ENCODE peak calls at places on chromosomes 2 and 18, in nine cellular contexts. J, Z, X, C, A, D, Q, K and Y are unnamed samples.

GRCh38 chr2:43038034-43038719 is 188.2 kb downstream of the ZFP36L2 start:
- DNase-seq in D (no peak), C (no peak), A (no peak), Z (no peak), X (no peak), Q (peak), J (no peak), K (no peak), Y (no peak)

GRCh38 chr18:13375302-13376255 is 157.0 kb downstream of the LDLRAD4 start:
- DNase-seq in K (peak), J (peak), Z (peak), X (peak), D (peak), C (no peak), Q (peak), A (no peak), Y (peak)

GRCh38 chr2:101827246-101827645 is 129.7 kb downstream of the MAP4K4 start:
- DNase-seq in J (no peak), C (no peak), K (no peak), X (peak), Q (peak), Z (no peak), D (no peak), A (no peak), Y (no peak)

GRCh38 chr2:108612153-108612513 is 77.9 kb downstream of the LIMS1 start:
- DNase-seq in K (no peak), D (peak), J (no peak), A (no peak), Q (peak), Z (no peak), C (peak), X (no peak), Y (peak)

GRCh38 chr2:229300814-229301213 is 29.7 kb upstream of the PID1 start:
- DNase-seq in K (no peak), Q (peak), A (no peak), D (no peak), C (no peak), Z (no peak), X (no peak), J (no peak), Y (no peak)

GRCh38 chr2:142989276-142990204 is 112.1 kb downstream of the KYNU start:
- DNase-seq in J (no peak), A (no peak), Z (no peak), C (no peak), Q (peak), X (no peak), K (no peak), D (no peak), Y (no peak)

GRCh38 chr2:207869784-207870778 is 100.4 kb upstream of the FZD5 start:
- DNase-seq in A (peak), X (peak), C (no peak), Q (peak), K (peak), D (no peak), J (no peak), Z (no peak), Y (peak)

GRCh38 chr2:63692002-63692606 is 103.3 kb downstream of the MDH1 start:
- DNase-seq in K (no peak), A (no peak), X (peak), J (no peak), Z (peak), D (no peak), Q (peak), C (no peak), Y (no peak)

GRCh38 chr2:105609756-105610397 is 134.8 kb upstream of the NCK2 start:
- DNase-seq in Q (no peak), K (no peak), D (no peak), C (no peak), J (no peak), A (no peak), Z (no peak), X (no peak), Y (no peak)

GRCh38 chr18:67510831-67511230 is 5.7 kb downstream of the DSEL start:
- DNase-seq in X (no peak), K (no peak), J (no peak), C (no peak), D (no peak), Q (no peak), A (no peak), Z (no peak), Y (no peak)

GRCh38 chr2:101109451-101110140 is 41.6 kb downstream of the TBC1D8 start:
- DNase-seq in Z (no peak), A (no peak), K (no peak), C (no peak), X (no peak), J (peak), Q (no peak), D (no peak), Y (no peak)

GRCh38 chr2:215684448-215685217 is 248.8 kb upstream of the FN1 start:
- DNase-seq in K (no peak), Z (no peak), C (no peak), A (no peak), J (no peak), D (no peak), Q (peak), X (peak), Y (no peak)

GRCh38 chr18:32093106-32093511 is 1.4 kb downstream of the RNF138 start:
- DNase-seq in X (peak), C (peak), A (peak), J (peak), D (peak), K (peak), Z (peak), Q (peak), Y (peak)

GRCh38 chr2:6008186-6008585 is 316.0 kb downstream of the SOX11 start:
- DNase-seq in C (no peak), K (no peak), Q (no peak), D (no peak), A (no peak), Z (no peak), J (no peak), X (no peak), Y (no peak)

GRCh38 chr2:227414846-227415245 is 27.1 kb upstream of the SCYGR1 start:
- DNase-seq in C (no peak), J (no peak), X (peak), D (no peak), Q (peak), A (no peak), Z (no peak), K (no peak), Y (no peak)

GRCh38 chr18:27704721-27705361 is 472.1 kb downstream of the CDH2 start:
- DNase-seq in D (no peak), C (no peak), K (no peak), Z (no peak), Q (no peak), J (no peak), X (no peak), A (no peak), Y (no peak)

GRCh38 chr18:26133652-26134051 is at the start of gene PSMA8:
- DNase-seq in A (no peak), D (peak), X (no peak), Q (no peak), J (peak), Z (no peak), C (peak), K (peak), Y (peak)

GRCh38 chr2:230179086-230179485 is 40.7 kb downstream of the SP110 start:
- DNase-seq in K (no peak), Q (no peak), X (no peak), Z (no peak), J (no peak), A (no peak), D (no peak), C (no peak), Y (no peak)

GRCh38 chr2:156445311-156446218 is 9.4 kb downstream of the GPD2 start:
- DNase-seq in J (no peak), C (no peak), Q (peak), D (no peak), K (no peak), A (no peak), X (peak), Z (no peak), Y (no peak)

GRCh38 chr2:31429759-31430438 is 15.4 kb upstream of the XDH start:
- DNase-seq in K (peak), D (peak), Z (no peak), J (no peak), X (no peak), Q (peak), C (peak), A (no peak), Y (no peak)

GRCh38 chr18:44602845-44603244 is 77.8 kb upstream of the SETBP1 start:
- DNase-seq in D (no peak), Q (no peak), A (no peak), X (no peak), Z (no peak), J (no peak), C (no peak), K (no peak), Y (no peak)

GRCh38 chr2:119728421-119728820 is 31.3 kb upstream of the PTPN4 start:
- DNase-seq in A (no peak), J (no peak), D (no peak), X (no peak), C (no peak), Q (no peak), Z (no peak), K (no peak), Y (no peak)

GRCh38 chr2:159069229-159069628 is 100.8 kb downstream of the TANC1 start:
- DNase-seq in J (no peak), K (no peak), Q (no peak), Z (no peak), C (no peak), A (no peak), D (no peak), X (no peak), Y (no peak)

GRCh38 chr2:46311651-46312223 is 14.5 kb downstream of the EPAS1 start:
- DNase-seq in D (no peak), X (no peak), C (no peak), K (peak), Q (peak), Z (no peak), A (no peak), J (no peak), Y (no peak)

GRCh38 chr18:13989209-13989608 is 73.9 kb upstream of the MC2R start:
- DNase-seq in J (no peak), Z (no peak), X (no peak), Q (no peak), C (no peak), K (no peak), D (no peak), A (no peak), Y (no peak)

GRCh38 chr2:46194856-46195255 is 102.4 kb upstream of the EPAS1 start:
- DNase-seq in X (no peak), D (no peak), K (no peak), Q (no peak), A (peak), J (no peak), Z (no peak), C (no peak), Y (no peak)

GRCh38 chr2:231364061-231364460 is 31.4 kb upstream of the B3GNT7 start:
- DNase-seq in K (no peak), X (no peak), C (peak), Q (no peak), Z (no peak), J (no peak), D (no peak), A (no peak), Y (no peak)

GRCh38 chr2:231361701-231362588 is 33.6 kb upstream of the B3GNT7 start:
- DNase-seq in D (no peak), J (no peak), X (no peak), K (no peak), Q (no peak), Z (no peak), C (peak), A (no peak), Y (no peak)

GRCh38 chr2:231362785-231363184 is 32.7 kb upstream of the B3GNT7 start:
- DNase-seq in C (peak), A (no peak), K (no peak), Q (no peak), Z (no peak), D (no peak), J (no peak), X (no peak), Y (no peak)

GRCh38 chr2:231367178-231367577 is 28.3 kb upstream of the B3GNT7 start:
- DNase-seq in Q (no peak), K (no peak), J (no peak), X (no peak), A (no peak), C (no peak), Z (no peak), D (no peak), Y (no peak)

GRCh38 chr2:231364961-231365810 is 30.3 kb upstream of the B3GNT7 start:
- DNase-seq in A (no peak), J (no peak), K (no peak), Z (no peak), D (no peak), C (peak), Q (peak), X (peak), Y (peak)
- H3K27ac ChIP-seq in A (no peak), J (no peak), K (no peak), Z (no peak), D (no peak), C (peak), Q (peak), X (peak), Y (no peak)

DNA sequence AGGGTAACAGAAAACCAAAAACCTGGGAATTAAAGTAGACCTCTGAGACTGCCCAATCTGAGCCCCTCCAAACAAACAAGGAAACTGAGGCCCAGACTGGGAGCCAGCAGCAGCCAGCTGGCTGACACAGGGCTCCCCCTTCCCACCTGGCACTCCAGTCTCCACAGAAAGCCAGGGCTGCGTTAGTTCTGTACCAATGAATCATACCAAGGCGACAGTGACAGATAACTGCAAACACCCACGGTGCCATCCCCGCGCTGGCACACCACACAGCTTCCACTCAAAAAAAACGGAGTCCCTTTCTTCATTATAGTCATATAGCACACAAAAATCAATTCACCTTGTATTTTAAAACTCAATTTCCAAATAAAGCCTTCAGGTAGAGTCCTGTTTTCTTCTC is 1.4 kb downstream of the PER2 start:
- DNase-seq in C (no peak), A (no peak), K (peak), D (no peak), X (no peak), Z (no peak), Q (no peak), J (no peak), Y (no peak)
- H3K4me3 ChIP-seq in C (peak), A (peak), K (no peak), D (no peak), X (no peak), Z (peak), Q (peak), J (peak), Y (peak)

GRCh38 chr2:113282747-113283533 is 4.2 kb upstream of the PAX8 start:
- DNase-seq in Q (peak), A (peak), Z (peak), J (peak), D (no peak), C (peak), K (peak), X (no peak), Y (peak)
- TF ChIP-seq CTCF in Q (no peak), A (peak), Z (peak), J (no peak), D (no peak), C (peak), K (peak), X (peak), Y (peak)

GRCh38 chr2:97784953-97785352 is 71.6 kb downstream of the ZAP70 start:
- DNase-seq in X (no peak), D (no peak), J (no peak), Q (no peak), C (no peak), Z (no peak), A (no peak), K (no peak), Y (no peak)

GRCh38 chr2:97785818-97786217 is 72.4 kb downstream of the ZAP70 start:
- DNase-seq in D (no peak), Q (no peak), C (no peak), Z (no peak), X (no peak), A (no peak), K (no peak), J (no peak), Y (no peak)

GRCh38 chr2:97779141-97779540 is 65.8 kb downstream of the ZAP70 start:
- DNase-seq in Z (no peak), D (no peak), Q (no peak), K (no peak), X (no peak), J (no peak), C (no peak), A (no peak), Y (no peak)

DNA sequence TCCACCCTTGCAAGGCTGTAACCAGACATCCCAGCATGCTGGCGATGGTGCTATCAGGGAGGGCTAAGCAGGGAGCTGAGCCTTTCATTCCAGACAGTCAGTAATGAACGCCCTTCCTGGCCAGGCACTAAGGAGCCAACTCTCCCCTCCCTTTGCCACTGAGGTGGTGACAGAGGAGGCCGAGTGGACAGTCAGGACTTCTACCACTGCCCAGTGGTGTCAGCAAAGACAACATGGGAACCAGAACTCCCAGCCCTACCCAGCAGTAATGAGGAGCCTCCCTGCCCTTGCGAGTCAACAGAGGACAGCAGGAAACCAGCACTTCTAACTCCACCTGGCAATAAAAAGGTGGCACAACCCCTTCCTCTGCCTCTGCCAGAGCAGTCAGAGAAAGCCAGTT is 68.6 kb downstream of the ZAP70 start:
- DNase-seq in J (no peak), Z (no peak), Q (no peak), K (no peak), X (no peak), D (no peak), A (no peak), C (peak), Y (no peak)
- H3K27ac ChIP-seq in J (no peak), Z (no peak), Q (no peak), K (no peak), X (no peak), D (no peak), A (no peak), C (peak), Y (no peak)

DNA sequence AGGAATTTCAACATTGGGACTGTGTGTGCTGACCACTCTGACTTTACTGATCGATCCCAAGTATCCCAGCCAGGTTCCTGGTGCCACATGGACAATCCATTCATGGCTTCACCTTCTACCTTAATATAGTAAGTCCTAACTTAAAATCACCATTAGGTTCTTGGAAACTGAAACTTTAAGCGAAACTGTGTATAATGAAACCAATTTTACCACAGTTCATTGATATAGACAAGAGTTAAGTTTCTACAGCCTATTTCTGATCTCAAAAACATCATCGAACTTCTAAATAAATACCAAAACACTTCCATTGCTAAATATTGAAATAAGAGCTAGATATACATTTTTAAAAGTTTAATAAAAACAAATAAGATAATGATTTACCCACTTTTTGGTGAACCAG is 4.4 kb upstream of the EXOC6B start:
- DNase-seq in Q (no peak), A (no peak), D (no peak), J (no peak), Z (no peak), K (no peak), X (no peak), C (no peak), Y (no peak)
- H3K4me3 ChIP-seq in Q (no peak), A (no peak), D (no peak), J (no peak), Z (no peak), K (no peak), X (no peak), C (no peak), Y (no peak)

DNA sequence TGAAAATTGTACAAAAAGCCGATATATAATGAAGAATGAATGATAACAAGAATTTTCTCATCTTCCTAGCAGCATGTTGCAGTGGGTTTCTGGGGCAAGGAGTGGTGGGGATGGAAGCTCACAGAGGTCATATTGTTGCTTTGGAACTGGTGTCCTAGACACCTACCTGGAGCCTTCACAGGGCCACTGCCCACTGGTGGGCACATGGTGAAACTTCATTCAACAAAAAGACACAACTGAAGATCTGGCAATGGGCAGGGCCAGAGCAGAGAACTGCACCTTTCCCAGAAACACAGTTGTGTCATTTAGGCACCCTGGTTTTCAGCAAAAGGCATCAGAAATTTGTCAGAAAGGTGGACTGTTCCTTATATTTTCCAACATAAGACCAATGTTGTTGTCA is 115.3 kb downstream of the FHOD3 start:
- DNase-seq in K (peak), J (no peak), C (no peak), D (no peak), X (no peak), Q (no peak), Z (no peak), A (no peak), Y (no peak)
- TF ChIP-seq CTCF in K (peak), J (no peak), C (peak), D (no peak), X (peak), Q (peak), Z (no peak), A (no peak), Y (no peak)

GRCh38 chr2:112947374-112947773 is 30.4 kb upstream of the IL36G start:
- DNase-seq in X (no peak), Q (no peak), C (no peak), D (no peak), K (no peak), J (no peak), A (no peak), Z (no peak), Y (no peak)

GRCh38 chr2:112941753-112942653 is 31.0 kb downstream of the IL37 start:
- DNase-seq in C (peak), Z (peak), Q (peak), J (peak), D (peak), X (peak), A (peak), K (peak), Y (peak)

GRCh38 chr2:112946086-112946485 is 31.7 kb upstream of the IL36G start:
- DNase-seq in K (no peak), Q (no peak), X (no peak), D (no peak), J (no peak), Z (no peak), C (no peak), A (no peak), Y (no peak)

GRCh38 chr2:112942654-112943002 is 31.7 kb downstream of the IL37 start:
- DNase-seq in J (no peak), Q (no peak), Z (no peak), D (no peak), C (no peak), K (no peak), X (no peak), A (no peak), Y (no peak)

DNA sequence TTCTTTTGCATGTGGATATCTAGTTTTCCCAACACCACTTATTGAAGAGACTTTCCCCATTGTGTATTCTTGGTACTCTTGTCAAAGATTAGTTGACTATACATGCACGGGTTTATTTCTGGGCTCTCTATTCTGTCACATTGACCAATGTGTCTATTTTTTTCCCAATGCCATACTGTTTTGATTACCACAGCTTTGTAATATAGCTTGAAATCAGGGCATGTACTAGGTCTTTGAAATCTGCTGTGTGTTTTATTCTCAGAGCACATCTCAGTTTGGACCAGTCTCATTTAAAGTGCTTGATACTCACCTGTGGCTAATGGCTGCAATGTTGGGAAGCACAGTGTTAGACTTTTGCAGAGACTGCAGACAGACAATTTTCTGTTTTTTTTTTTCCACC is 32.8 kb upstream of the IL36G start:
- DNase-seq in Z (no peak), Q (no peak), X (no peak), D (no peak), J (no peak), C (no peak), A (no peak), K (no peak), Y (no peak)
- H3K27ac ChIP-seq in Z (no peak), Q (no peak), X (no peak), D (no peak), J (no peak), C (no peak), A (no peak), K (no peak), Y (no peak)